ENCODE peak calls at places on chromosomes 7 and 10, in eight cellular contexts. S is adrenal gland; A is fibroblast of mammary gland; O is BJ; U is endodermal cell; W is CD4-positive, CD25-positive, alpha-beta regulatory T cell; L is neural progenitor cell; J is naive thymus-derived CD4-positive, alpha-beta T cell. X is an unnamed sample.

GRCh38 chr10:97888641-97889262 is 39.1 kb downstream of the GOLGA7B start:
- DNase-seq in L (peak), J (no peak), W (no peak), S (peak), A (peak), O (no peak), U (peak), X (no peak)

GRCh38 chr10:17348111-17349008 is 106.0 kb downstream of the ST8SIA6 start:
- DNase-seq in O (peak), J (no peak), L (peak), S (peak), W (no peak), U (no peak), A (peak), X (no peak)

GRCh38 chr10:97151307-97151914 is 34.3 kb downstream of the SLIT1 start:
- DNase-seq in U (peak), A (no peak), W (no peak), S (no peak), J (no peak), L (no peak), O (no peak), X (no peak)

GRCh38 chr10:86815035-86815617 is 58.7 kb downstream of the BMPR1A start:
- DNase-seq in U (no peak), S (no peak), W (no peak), A (peak), L (no peak), O (no peak), J (no peak), X (no peak)

GRCh38 chr10:127398140-127398966 is 150.8 kb upstream of the NPS start:
- DNase-seq in A (peak), O (peak), S (no peak), L (peak), W (no peak), U (peak), J (no peak), X (no peak)

GRCh38 chr7:44411306-44411705 is 79.2 kb downstream of the NUDCD3 start:
- DNase-seq in U (no peak), L (no peak), S (no peak), W (no peak), A (peak), J (no peak), O (no peak), X (no peak)

GRCh38 chr7:155469311-155470185 is 11.6 kb downstream of the EN2 start:
- DNase-seq in U (no peak), A (no peak), O (no peak), S (no peak), W (no peak), L (peak), J (no peak), X (no peak)

GRCh38 chr10:99296605-99297004 is 32.6 kb upstream of the CNNM1 start:
- DNase-seq in U (no peak), L (no peak), O (no peak), A (no peak), S (peak), J (no peak), W (no peak), X (no peak)

GRCh38 chr10:126264089-126265018 is 123.9 kb downstream of the ADAM12 start:
- DNase-seq in W (no peak), S (no peak), L (no peak), A (peak), U (no peak), O (no peak), J (no peak), X (no peak)

GRCh38 chr10:49519717-49520116 is 19.2 kb downstream of the ERCC6 start:
- DNase-seq in A (no peak), W (no peak), O (no peak), U (no peak), S (no peak), L (no peak), J (no peak), X (no peak)

GRCh38 chr10:86046845-86047460 is 319.6 kb downstream of the GRID1 start:
- DNase-seq in A (no peak), O (no peak), U (peak), S (no peak), J (no peak), L (no peak), W (no peak), X (no peak)

GRCh38 chr10:4698075-4698474 is 127.9 kb upstream of the AKR1E2 start:
- DNase-seq in S (no peak), A (peak), L (no peak), J (no peak), U (no peak), W (no peak), O (no peak), X (no peak)

GRCh38 chr7:91942312-91942711 is 1.6 kb downstream of the AKAP9 start:
- DNase-seq in S (no peak), J (no peak), O (no peak), U (no peak), L (no peak), A (no peak), W (no peak), X (no peak)

GRCh38 chr7:40329601-40330153 is 194.9 kb downstream of the SUGCT start:
- DNase-seq in J (peak), O (peak), L (peak), U (no peak), W (peak), A (peak), S (no peak), X (no peak)

GRCh38 chr10:79381804-79382221 is 34.5 kb downstream of the PPIF start:
- DNase-seq in O (peak), U (peak), L (no peak), A (peak), W (no peak), J (no peak), S (peak), X (peak)

GRCh38 chr7:90516257-90516656 is 46.8 kb downstream of the PTTG1IP2 start:
- DNase-seq in U (no peak), J (no peak), W (no peak), L (no peak), O (no peak), A (no peak), S (no peak), X (no peak)

GRCh38 chr7:45236666-45237065 is 79.1 kb downstream of the RAMP3 start:
- DNase-seq in S (no peak), W (no peak), A (peak), U (no peak), J (no peak), O (peak), L (no peak), X (no peak)

GRCh38 chr7:13414661-13415105 is 574.8 kb downstream of the ETV1 start:
- DNase-seq in U (no peak), J (no peak), W (no peak), O (no peak), L (no peak), A (peak), S (no peak), X (no peak)

GRCh38 chr7:113045379-113045778 is 41.2 kb downstream of the GPR85 start:
- DNase-seq in J (no peak), W (no peak), U (no peak), A (no peak), L (no peak), S (no peak), O (no peak), X (no peak)

GRCh38 chr7:131183611-131184119 is 144.0 kb upstream of the MKLN1 start:
- DNase-seq in A (peak), S (no peak), J (peak), O (no peak), U (no peak), L (no peak), W (peak), X (peak)

GRCh38 chr7:27364344-27364758 is 121.7 kb downstream of the EVX1 start:
- DNase-seq in A (peak), W (no peak), J (no peak), L (no peak), S (peak), U (no peak), O (peak), X (no peak)

GRCh38 chr10:66307826-66308225 is 618.0 kb upstream of the LRRTM3 start:
- DNase-seq in O (no peak), U (no peak), L (no peak), S (no peak), A (no peak), J (no peak), W (no peak), X (no peak)

GRCh38 chr7:76065016-76065612 is 17.2 kb downstream of the MDH2 start:
- DNase-seq in J (no peak), W (no peak), L (no peak), O (no peak), A (no peak), S (no peak), U (no peak), X (no peak)

GRCh38 chr10:12710594-12711343 is 290.7 kb downstream of the CCDC3 start:
- DNase-seq in O (peak), A (peak), S (peak), W (peak), U (peak), J (peak), L (peak), X (peak)

GRCh38 chr7:100080895-100081534 is 508 bp downstream of the ZNF3 start:
- DNase-seq in L (peak), S (no peak), U (peak), J (no peak), O (no peak), W (no peak), A (no peak), X (no peak)

GRCh38 chr7:26675143-26675887 is 189.1 kb downstream of the SKAP2 start:
- DNase-seq in S (no peak), O (no peak), J (no peak), U (no peak), W (no peak), L (no peak), A (peak), X (no peak)

GRCh38 chr10:21171936-21172773 is 275.0 kb upstream of the NEBL start:
- DNase-seq in U (no peak), L (peak), O (no peak), S (no peak), A (no peak), J (no peak), W (no peak), X (no peak)

GRCh38 chr10:94083662-94084323 is 90.1 kb downstream of the PLCE1 start:
- DNase-seq in L (no peak), O (no peak), U (no peak), J (no peak), A (no peak), W (no peak), S (no peak), X (no peak)

GRCh38 chr10:130018253-130018652 is 54.2 kb upstream of the EBF3 start:
- DNase-seq in L (no peak), A (peak), U (peak), O (no peak), W (no peak), S (no peak), J (no peak), X (no peak)

GRCh38 chr7:51315393-51316261 is 982 bp downstream of the COBL start:
- DNase-seq in W (no peak), O (no peak), L (peak), A (peak), U (peak), J (no peak), S (no peak), X (no peak)

GRCh38 chr10:36358736-36359135 is 716.6 kb upstream of the FZD8 start:
- DNase-seq in S (no peak), J (no peak), O (no peak), A (no peak), W (no peak), U (no peak), L (no peak), X (no peak)

GRCh38 chr10:87531908-87532622 is 27.4 kb downstream of the MINPP1 start:
- DNase-seq in J (no peak), U (no peak), L (no peak), S (no peak), W (no peak), A (peak), O (no peak), X (no peak)

GRCh38 chr7:7719235-7719634 is 828 bp upstream of the RPA3 start:
- DNase-seq in A (peak), J (peak), L (no peak), W (peak), U (no peak), O (peak), S (peak), X (peak)

GRCh38 chr10:79191951-79192676 is 123.3 kb downstream of the ZMIZ1 start:
- DNase-seq in W (no peak), A (no peak), U (no peak), L (no peak), O (no peak), J (no peak), S (no peak), X (no peak)

GRCh38 chr7:75962607-75963382 is 31.6 kb downstream of the TMEM120A start:
- DNase-seq in L (peak), U (no peak), J (no peak), O (peak), S (peak), W (no peak), A (peak), X (no peak)

GRCh38 chr10:18532881-18533535 is 118.4 kb downstream of the NSUN6 start:
- DNase-seq in W (no peak), O (no peak), L (no peak), S (no peak), J (no peak), A (no peak), U (no peak), X (no peak)

GRCh38 chr7:142671506-142671905 is 77.8 kb upstream of the PRSS1 start:
- DNase-seq in W (no peak), S (no peak), A (no peak), L (no peak), U (no peak), O (no peak), J (no peak), X (no peak)

GRCh38 chr10:125257521-125258105 is 97.2 kb upstream of the CTBP2 start:
- DNase-seq in J (no peak), S (no peak), U (peak), L (no peak), A (no peak), O (no peak), W (no peak), X (no peak)

GRCh38 chr10:12156367-12157123 is 27.1 kb downstream of the SEC61A2 start:
- DNase-seq in U (no peak), A (no peak), L (no peak), W (no peak), O (no peak), J (no peak), S (no peak), X (no peak)

DNA sequence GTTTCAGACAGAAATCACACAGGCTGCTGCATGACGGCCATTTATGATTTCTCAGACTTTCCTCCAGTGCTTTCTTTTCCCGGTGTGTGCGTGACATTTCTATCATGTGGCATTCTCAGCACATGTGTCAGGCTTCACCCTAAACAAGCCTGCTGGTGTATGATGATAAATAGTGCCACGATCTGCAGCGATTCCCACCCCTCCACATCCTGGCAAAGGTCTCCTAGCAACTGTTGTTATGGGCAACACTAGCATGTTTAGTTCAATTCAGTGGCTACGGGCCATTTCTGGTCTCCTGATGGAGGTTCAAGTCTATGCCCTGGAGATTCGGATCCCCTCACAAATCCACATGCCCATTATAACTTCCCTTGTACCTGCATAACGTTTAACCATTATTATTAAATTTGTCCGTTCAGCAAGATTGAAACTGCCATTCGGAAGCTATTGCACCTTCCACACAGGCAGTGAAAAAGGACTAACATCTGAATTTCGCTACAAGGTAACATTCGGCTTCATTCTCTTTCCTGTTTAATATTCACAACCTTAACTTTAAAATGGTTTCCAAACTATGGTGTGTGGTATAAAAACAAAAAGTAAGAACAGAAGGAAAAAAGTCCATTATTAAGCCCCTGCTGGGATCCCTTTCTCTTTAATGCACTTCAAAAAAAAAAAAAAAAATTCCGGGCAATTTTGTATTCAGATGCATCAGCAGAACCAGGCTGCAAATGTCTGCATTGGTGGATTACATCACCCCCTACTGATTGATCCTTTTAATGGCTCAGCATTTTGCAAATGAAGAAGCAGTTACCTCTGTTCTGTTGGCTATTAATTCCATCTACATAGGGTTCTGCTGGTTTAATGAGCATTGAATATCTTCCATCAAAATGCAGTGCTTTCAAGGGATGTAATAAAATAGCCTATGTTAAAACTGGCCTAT is 90.2 kb downstream of the FRMD4A start:
- DNase-seq in O (no peak), L (peak), S (no peak), A (no peak), J (peak), U (peak), W (no peak), X (no peak)
- H3K4me3 ChIP-seq in O (no peak), L (no peak), S (no peak), A (no peak), J (no peak), U (no peak), W (no peak), X (no peak)

GRCh38 chr10:13789448-13789829 is 202.7 kb downstream of the PRPF18 start:
- DNase-seq in U (no peak), O (no peak), S (no peak), W (no peak), J (no peak), L (no peak), A (no peak), X (no peak)

GRCh38 chr10:13784067-13784466 is 197.3 kb downstream of the PRPF18 start:
- DNase-seq in S (no peak), W (peak), O (no peak), A (no peak), U (peak), J (peak), L (peak), X (no peak)

GRCh38 chr10:13788701-13789447 is 202.1 kb downstream of the PRPF18 start:
- DNase-seq in A (peak), O (no peak), S (no peak), J (no peak), W (no peak), U (no peak), L (no peak), X (no peak)

GRCh38 chr10:13788320-13788600 is 201.5 kb downstream of the PRPF18 start:
- DNase-seq in S (no peak), O (no peak), U (no peak), J (no peak), L (no peak), A (no peak), W (no peak), X (no peak)

GRCh38 chr10:13787015-13787421 is 200.3 kb downstream of the PRPF18 start:
- DNase-seq in S (no peak), L (no peak), W (peak), O (no peak), J (peak), A (no peak), U (no peak), X (peak)
- H3K4me3 ChIP-seq in S (no peak), L (no peak), W (peak), O (no peak), J (peak), A (no peak), U (no peak), X (no peak)

DNA sequence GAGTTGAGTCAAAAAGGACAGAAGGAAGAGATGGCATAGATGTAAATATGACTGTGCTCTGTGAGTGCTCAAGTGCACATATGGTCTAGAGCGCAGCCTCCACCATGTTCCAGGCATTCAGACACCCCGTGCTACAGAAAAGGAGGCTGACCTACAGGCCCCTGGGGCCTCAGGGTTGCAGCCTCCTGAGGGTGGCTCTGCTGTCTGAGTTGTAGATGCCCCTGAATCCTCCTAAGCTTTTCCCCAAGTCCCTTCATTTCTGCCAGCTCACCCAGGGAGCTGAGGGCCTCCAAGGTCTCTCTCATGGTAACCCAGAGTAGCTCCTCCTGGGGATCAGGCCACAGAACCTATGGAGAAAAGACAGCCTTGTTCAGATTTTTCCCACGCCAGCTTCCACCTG is 2.7 kb downstream of the ZNF467 start:
- DNase-seq in L (no peak), A (no peak), O (no peak), J (no peak), S (no peak), U (peak), W (no peak), X (no peak)
- H3K4me3 ChIP-seq in L (peak), A (no peak), O (no peak), J (no peak), S (no peak), U (no peak), W (no peak), X (no peak)

DNA sequence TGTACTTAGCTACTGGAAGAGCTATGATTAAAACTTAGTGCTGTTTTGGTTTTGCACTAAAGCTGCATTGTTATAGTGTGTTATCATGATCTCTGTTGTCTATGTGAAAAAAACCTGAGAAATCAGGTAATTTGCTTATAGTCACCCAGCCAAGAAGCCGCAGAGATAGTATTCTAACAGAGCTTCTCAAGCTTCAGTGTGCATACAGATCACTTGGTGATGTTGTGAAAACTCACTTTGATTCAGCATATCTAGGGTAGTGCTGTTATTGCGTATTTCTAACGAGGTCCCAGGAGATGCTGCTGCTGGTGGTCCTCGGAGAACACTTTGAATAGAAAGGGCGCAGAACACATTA is 68.5 kb upstream of the PDCD4 start:
- DNase-seq in W (no peak), A (no peak), S (no peak), O (no peak), U (no peak), L (no peak), J (no peak), X (no peak)
- H3K4me3 ChIP-seq in W (no peak), A (no peak), S (no peak), O (no peak), U (no peak), L (no peak), J (no peak), X (no peak)

GRCh38 chr10:131314148-131314547 is 2.6 kb upstream of the TCERG1L start:
- DNase-seq in L (no peak), O (no peak), U (peak), A (no peak), S (no peak), W (no peak), J (no peak), X (no peak)

GRCh38 chr10:131310904-131311660 is 439 bp downstream of the TCERG1L start:
- DNase-seq in U (peak), W (no peak), L (peak), O (no peak), S (no peak), A (no peak), J (no peak), X (no peak)

GRCh38 chr10:131313377-131313776 is 1.9 kb upstream of the TCERG1L start:
- DNase-seq in U (no peak), L (no peak), A (no peak), S (no peak), J (no peak), W (no peak), O (no peak), X (no peak)

GRCh38 chr10:131311661-131312260 is at the start of gene TCERG1L:
- DNase-seq in J (no peak), W (no peak), L (peak), O (no peak), S (peak), U (peak), A (no peak), X (no peak)

GRCh38 chr10:131312261-131312801 is 810 bp upstream of the TCERG1L start:
- DNase-seq in A (no peak), O (no peak), J (no peak), S (no peak), U (peak), W (no peak), L (peak), X (no peak)
- H3K4me3 ChIP-seq in A (no peak), O (no peak), J (no peak), S (no peak), U (peak), W (no peak), L (peak), X (no peak)

GRCh38 chr7:128937647-128938523 is at the start of gene IRF5:
- DNase-seq in S (peak), O (no peak), A (no peak), L (peak), U (peak), J (no peak), W (peak), X (no peak)
- H3K4me3 ChIP-seq in S (peak), O (peak), A (peak), L (peak), U (peak), J (peak), W (peak), X (peak)

X was measured in CD8-positive, alpha-beta memory T cell.